ENCODE peak calls at places on chromosome 21, in eight cellular contexts. K is prostate gland, J is testis, U is upper lobe of left lung, C is heart left ventricle, O is suprapubic skin, H is uterus, N is A549. F is an unnamed sample.

GRCh38 chr21:44445413-44445812 is 9.9 kb upstream of the LRRC3 start:
- DNase-seq in K (no peak), J (no peak), U (no peak), C (no peak), O (peak), H (no peak), N (no peak), F (peak)

GRCh38 chr21:43854773-43855633 is 10.0 kb upstream of the AGPAT3 start:
- DNase-seq in K (no peak), J (peak), U (no peak), C (no peak), O (no peak), H (no peak), N (no peak), F (no peak)

GRCh38 chr21:28590722-28591121 is 402.0 kb downstream of the LTN1 start:
- DNase-seq in K (no peak), J (no peak), U (no peak), C (no peak), O (no peak), H (no peak), N (no peak), F (no peak)

GRCh38 chr21:17491716-17492414 is 21.0 kb upstream of the CXADR start:
- DNase-seq in K (peak), J (no peak), U (no peak), C (no peak), O (no peak), H (peak), N (peak), F (no peak)

GRCh38 chr21:28872218-28872617 is 120.5 kb downstream of the LTN1 start:
- DNase-seq in K (no peak), J (no peak), U (no peak), C (no peak), O (no peak), H (no peak), N (no peak), F (no peak)

GRCh38 chr21:41369105-41369914 is 7.5 kb downstream of the MX2 start:
- DNase-seq in K (no peak), J (peak), U (peak), C (peak), O (no peak), H (peak), N (no peak), F (peak)

GRCh38 chr21:43877936-43878575 is 13.0 kb downstream of the AGPAT3 start:
- DNase-seq in K (no peak), J (no peak), U (no peak), C (no peak), O (no peak), H (no peak), N (no peak), F (no peak)

GRCh38 chr21:42609806-42610205 is 43.6 kb upstream of the PDE9A start:
- DNase-seq in K (no peak), J (peak), U (no peak), C (no peak), O (peak), H (no peak), N (no peak), F (peak)

GRCh38 chr21:42468511-42469131 is 27.4 kb downstream of the RSPH1 start:
- DNase-seq in K (peak), J (no peak), U (no peak), C (no peak), O (no peak), H (no peak), N (no peak), F (no peak)

GRCh38 chr21:30680586-30680985 is 37.9 kb downstream of the KRTAP20-3 start:
- DNase-seq in K (no peak), J (no peak), U (no peak), C (no peak), O (no peak), H (no peak), N (no peak), F (no peak)

GRCh38 chr21:41895643-41896493 is 16.7 kb upstream of the PRDM15 start:
- DNase-seq in K (no peak), J (no peak), U (no peak), C (no peak), O (no peak), H (no peak), N (no peak), F (no peak)

GRCh38 chr21:20856926-20857325 is 141.3 kb upstream of the NCAM2 start:
- DNase-seq in K (no peak), J (no peak), U (no peak), C (no peak), O (no peak), H (no peak), N (no peak), F (no peak)

GRCh38 chr21:38883142-38883541 is 77.4 kb downstream of the ETS2 start:
- DNase-seq in K (no peak), J (no peak), U (no peak), C (no peak), O (no peak), H (no peak), N (no peak), F (no peak)

GRCh38 chr21:34073749-34074282 is 438 bp downstream of the MRPS6 start:
- DNase-seq in K (peak), J (peak), U (peak), C (peak), O (peak), H (no peak), N (no peak), F (no peak)

GRCh38 chr21:34074283-34075098 is 1.1 kb downstream of the MRPS6 start:
- DNase-seq in K (no peak), J (no peak), U (peak), C (no peak), O (no peak), H (no peak), N (no peak), F (no peak)

GRCh38 chr21:34076835-34077234 is 3.5 kb downstream of the MRPS6 start:
- DNase-seq in K (no peak), J (no peak), U (no peak), C (no peak), O (no peak), H (no peak), N (no peak), F (no peak)

GRCh38 chr21:34075760-34076159 is 2.4 kb downstream of the MRPS6 start:
- DNase-seq in K (no peak), J (no peak), U (no peak), C (no peak), O (no peak), H (no peak), N (no peak), F (no peak)

DNA sequence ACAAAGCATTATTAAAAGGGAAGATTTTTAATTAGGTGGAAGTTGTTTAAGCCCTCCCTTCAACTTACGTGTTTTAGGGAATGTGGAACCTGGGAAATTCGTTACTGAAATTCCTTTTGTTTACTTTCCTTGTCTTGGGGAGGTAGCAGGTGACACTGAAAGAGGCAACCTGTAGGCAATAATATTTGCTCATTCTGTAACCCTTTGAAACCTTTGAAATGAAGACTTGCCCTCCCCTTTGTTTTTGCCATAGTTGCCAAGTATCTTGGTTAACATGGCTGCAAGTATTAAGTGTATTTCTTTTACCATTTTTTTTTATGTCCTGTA is 1.7 kb downstream of the MRPS6 start:
- DNase-seq in K (no peak), J (no peak), U (no peak), C (no peak), O (no peak), H (no peak), N (no peak), F (no peak)
- TF ChIP-seq POLR2A in K (no peak), J (no peak), U (no peak), C (no peak), O (no peak), H (no peak), N (no peak), F (no peak)

DNA sequence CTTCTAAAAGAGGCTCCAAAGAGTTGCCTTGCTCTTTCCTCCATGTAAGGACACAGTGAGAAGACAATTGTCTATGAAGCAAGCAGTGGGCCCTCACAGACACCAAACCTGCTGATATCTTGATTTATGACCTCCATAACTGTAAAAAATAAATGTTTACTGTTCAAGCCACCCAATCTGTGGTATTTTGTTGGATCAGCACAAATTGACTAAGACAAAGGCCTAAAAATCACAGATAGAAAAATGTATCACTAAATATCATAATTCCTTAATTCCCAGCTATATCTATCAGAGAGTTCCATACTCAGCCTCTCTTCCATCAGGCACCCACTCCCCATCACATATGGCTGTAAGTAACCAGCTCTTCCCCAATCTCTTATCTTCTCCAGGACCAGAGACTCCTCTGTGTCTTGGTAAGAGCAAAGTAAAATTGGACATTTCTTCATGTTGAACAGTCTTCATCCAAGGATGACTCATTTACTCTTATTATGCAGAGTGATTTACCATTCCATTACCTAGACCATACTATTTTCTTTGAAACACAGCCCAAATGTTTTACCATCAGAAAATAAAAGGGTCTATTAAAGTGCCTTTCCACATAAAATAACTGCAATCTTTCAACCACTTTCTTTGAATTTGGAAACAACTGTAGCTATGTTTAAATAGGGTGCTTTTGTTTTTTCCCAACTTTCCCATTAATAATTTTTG is 503.6 kb downstream of the MRPL39 start:
- DNase-seq in K (no peak), J (no peak), U (no peak), C (no peak), O (no peak), H (no peak), N (no peak), F (no peak)
- TF ChIP-seq POLR2A in K (no peak), J (no peak), U (no peak), C (no peak), O (no peak), H (no peak), N (no peak), F (no peak)

GRCh38 chr21:37257967-37258877 is 8.9 kb downstream of the VPS26C start:
- DNase-seq in K (peak), J (peak), U (peak), C (peak), O (peak), H (peak), N (peak), F (peak)
- TF ChIP-seq POLR2A in K (no peak), J (no peak), U (no peak), C (no peak), O (no peak), H (no peak), N (peak), F (no peak)

DNA sequence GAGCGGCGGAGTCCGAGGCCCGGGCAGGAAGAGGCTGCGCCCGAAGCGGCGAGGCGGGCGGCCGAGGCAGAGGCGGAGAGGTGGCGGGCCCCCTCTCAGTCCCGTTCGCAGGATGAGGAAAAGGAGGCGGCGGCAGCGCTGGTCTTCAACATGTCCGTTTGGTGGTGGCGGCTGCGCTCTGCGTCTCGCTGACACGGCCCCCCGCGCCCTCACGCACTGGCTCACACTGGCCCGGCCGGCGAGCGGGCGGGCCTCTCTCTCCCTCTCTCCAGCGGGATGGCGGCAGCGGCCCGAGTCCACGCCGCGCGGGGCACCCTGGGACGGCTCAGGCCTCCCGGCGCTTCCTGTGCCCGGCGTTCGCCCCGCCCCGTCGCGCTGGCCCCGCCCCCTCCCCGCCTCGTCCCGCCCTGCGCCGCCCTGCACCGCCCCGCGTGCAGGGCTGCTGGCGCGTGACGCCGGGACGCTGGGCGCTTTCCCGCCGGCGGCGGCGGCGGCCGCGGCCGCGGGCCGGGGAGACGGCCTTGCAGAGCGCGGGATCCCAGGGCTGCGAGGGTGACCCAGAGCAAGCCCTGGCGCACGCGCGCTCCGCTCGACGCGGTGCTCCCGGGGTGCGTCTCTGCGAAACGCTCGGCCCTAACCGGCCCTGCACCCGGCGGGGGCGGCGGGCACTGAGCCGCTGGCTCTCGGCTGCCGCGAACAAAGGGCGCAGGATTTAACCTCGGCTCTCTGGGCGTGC is at the start of gene SCAF4:
- DNase-seq in K (peak), J (peak), U (peak), C (peak), O (peak), H (peak), N (peak), F (peak)
- TF ChIP-seq POLR2A in K (peak), J (peak), U (no peak), C (peak), O (peak), H (peak), N (peak), F (no peak)

DNA sequence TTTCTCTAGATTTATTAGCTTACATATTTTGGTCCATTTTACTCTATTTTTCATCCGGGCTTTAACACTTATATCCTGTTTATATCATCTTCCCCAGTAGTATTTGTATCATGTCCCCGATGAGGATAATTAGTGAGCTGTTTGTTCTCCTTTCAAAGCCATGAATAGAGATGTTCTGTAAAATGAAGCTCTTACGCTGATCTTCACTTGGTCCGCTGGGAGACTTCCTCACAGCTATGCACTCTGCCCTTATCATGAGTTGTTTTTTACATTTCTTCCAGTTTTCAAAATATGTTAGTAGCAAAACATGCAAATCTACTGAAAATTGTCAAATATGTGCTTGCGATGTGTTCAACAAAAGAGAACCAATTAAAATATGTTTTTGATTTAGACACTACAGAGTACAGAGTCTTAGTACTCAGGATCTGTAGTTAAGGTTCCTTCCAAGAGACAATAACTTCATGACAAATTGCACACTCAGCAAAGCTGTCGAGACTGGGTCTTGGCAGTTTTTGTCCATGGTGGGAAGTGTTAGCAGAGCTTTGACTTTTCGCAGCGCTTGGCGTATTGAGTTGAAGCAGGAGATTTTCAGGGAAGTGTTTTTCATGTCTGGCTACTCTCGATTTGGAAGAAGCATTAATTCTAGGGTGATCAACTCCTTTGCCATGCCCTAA is 292.0 kb upstream of the ADAMTS5 start:
- DNase-seq in K (no peak), J (peak), U (no peak), C (no peak), O (no peak), H (no peak), N (no peak), F (no peak)
- TF ChIP-seq POLR2A in K (no peak), J (no peak), U (no peak), C (no peak), O (no peak), H (no peak), N (no peak), F (no peak)

GRCh38 chr21:45532826-45533730 is 9.2 kb downstream of the SLC19A1 start:
- DNase-seq in K (no peak), J (no peak), U (no peak), C (no peak), O (peak), H (no peak), N (no peak), F (no peak)

GRCh38 chr21:45536301-45537081 is 5.7 kb downstream of the SLC19A1 start:
- DNase-seq in K (no peak), J (no peak), U (peak), C (no peak), O (peak), H (no peak), N (no peak), F (no peak)

GRCh38 chr21:45533731-45534571 is 8.3 kb downstream of the SLC19A1 start:
- DNase-seq in K (no peak), J (no peak), U (peak), C (no peak), O (peak), H (no peak), N (no peak), F (peak)

GRCh38 chr21:45535341-45536081 is 6.7 kb downstream of the SLC19A1 start:
- DNase-seq in K (no peak), J (no peak), U (peak), C (no peak), O (peak), H (no peak), N (no peak), F (no peak)

GRCh38 chr21:45534591-45535331 is 7.5 kb downstream of the SLC19A1 start:
- DNase-seq in K (no peak), J (peak), U (peak), C (peak), O (no peak), H (no peak), N (no peak), F (peak)
- TF ChIP-seq POLR2A in K (no peak), J (no peak), U (no peak), C (no peak), O (no peak), H (no peak), N (no peak), F (no peak)

DNA sequence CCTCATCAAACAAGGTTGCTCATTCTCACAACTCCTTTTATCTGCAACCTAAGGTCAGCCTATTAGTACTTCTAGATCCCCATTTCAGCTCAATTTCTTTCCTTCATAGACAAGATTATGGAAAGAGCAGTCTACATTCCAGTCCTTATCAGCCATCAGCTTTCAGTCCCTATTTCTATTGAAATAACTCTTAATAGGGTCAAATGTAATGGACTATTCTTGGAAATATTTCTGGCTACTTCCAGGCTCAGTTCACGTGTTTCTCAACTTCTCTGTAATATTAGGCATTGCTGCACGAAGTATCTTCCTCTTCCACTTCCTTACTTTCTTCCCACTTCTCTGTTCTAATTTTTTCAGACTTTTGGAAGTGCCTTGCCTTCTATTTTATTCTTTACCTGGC is 232.9 kb upstream of the USP25 start:
- DNase-seq in K (no peak), J (no peak), U (no peak), C (no peak), O (no peak), H (no peak), N (no peak), F (no peak)
- TF ChIP-seq POLR2A in K (no peak), J (no peak), U (no peak), C (no peak), O (no peak), H (no peak), N (no peak), F (no peak)

F was measured in lower leg skin.